ENCODE peak calls at places on chromosomes 11 and 22, in six cellular contexts. X, C, Z, L, T and B are unnamed samples.

GRCh38 chr11:1336836-1337646 is 27.6 kb upstream of the TOLLIP start:
- DNase-seq in C (peak), Z (no peak), T (no peak), X (no peak), L (peak), B (peak)

GRCh38 chr11:61820174-61820573 is 3.4 kb upstream of the FADS1 start:
- DNase-seq in X (no peak), T (peak), Z (peak), L (no peak), C (no peak), B (no peak)

GRCh38 chr22:37999640-38000272 is 15.4 kb upstream of the SOX10 start:
- DNase-seq in X (peak), L (no peak), Z (no peak), C (no peak), T (peak), B (no peak)

GRCh38 chr11:63770763-63771162 is 2.2 kb upstream of the ZFTA start:
- DNase-seq in C (no peak), L (no peak), Z (no peak), T (no peak), X (no peak), B (no peak)

GRCh38 chr11:84853841-84854497 is 773.2 kb downstream of the DLG2 start:
- DNase-seq in X (no peak), Z (no peak), L (no peak), T (no peak), C (no peak), B (no peak)

GRCh38 chr22:37285937-37286336 is 3.6 kb downstream of the CYTH4 start:
- DNase-seq in L (no peak), Z (no peak), C (no peak), X (no peak), T (no peak), B (no peak)

GRCh38 chr11:116169776-116170175 is 603.0 kb downstream of the BUD13 start:
- DNase-seq in L (no peak), X (no peak), Z (no peak), C (no peak), T (no peak), B (no peak)

GRCh38 chr11:130766650-130767297 is 149.5 kb downstream of the SNX19 start:
- DNase-seq in X (no peak), T (no peak), L (peak), C (no peak), Z (no peak), B (no peak)

GRCh38 chr11:22787565-22788162 is 41.9 kb downstream of the SVIP start:
- DNase-seq in X (no peak), T (peak), Z (peak), C (no peak), L (peak), B (no peak)

GRCh38 chr11:2886191-2886894 is 768 bp upstream of the CDKN1C start:
- DNase-seq in X (no peak), L (no peak), Z (no peak), C (peak), T (no peak), B (peak)
- TF ChIP-seq CTCF in X (no peak), L (no peak), Z (no peak), C (peak), T (peak), B (no peak)

GRCh38 chr11:8032576-8033311 is 45.6 kb downstream of the EIF3F start:
- DNase-seq in Z (no peak), X (no peak), L (no peak), T (no peak), C (no peak), B (no peak)

GRCh38 chr11:8033791-8034585 is 46.9 kb downstream of the EIF3F start:
- DNase-seq in T (no peak), Z (no peak), C (no peak), X (no peak), L (no peak), B (no peak)

GRCh38 chr11:8032122-8032521 is 45.0 kb downstream of the EIF3F start:
- DNase-seq in L (no peak), Z (no peak), X (no peak), C (no peak), T (no peak), B (no peak)

GRCh38 chr11:8034604-8035224 is 46.3 kb upstream of the TUB start:
- DNase-seq in Z (no peak), C (no peak), L (no peak), X (no peak), T (no peak), B (no peak)

DNA sequence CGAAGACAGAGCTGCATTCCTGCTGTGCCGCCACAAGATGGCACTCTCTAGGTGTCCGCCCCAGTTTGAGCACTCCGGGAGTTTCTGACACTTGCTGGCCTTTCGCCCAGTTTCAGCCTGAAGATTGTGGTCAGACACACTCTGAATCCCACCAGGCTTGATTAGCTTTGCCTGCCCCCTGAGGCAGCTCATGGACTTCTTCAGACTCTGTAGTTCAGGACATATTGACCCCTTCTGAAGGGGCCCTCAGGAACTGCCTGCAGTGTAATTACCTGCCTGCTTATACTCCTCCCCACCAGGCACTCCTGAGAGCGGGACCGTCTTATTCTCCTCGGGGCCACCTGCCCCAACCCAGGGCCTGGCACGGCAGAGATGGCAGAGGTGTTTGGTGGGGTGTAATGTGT is 46.2 kb downstream of the EIF3F start:
- DNase-seq in X (no peak), L (no peak), T (peak), C (peak), Z (peak), B (peak)
- TF ChIP-seq CTCF in X (peak), L (peak), T (peak), C (peak), Z (peak), B (peak)

DNA sequence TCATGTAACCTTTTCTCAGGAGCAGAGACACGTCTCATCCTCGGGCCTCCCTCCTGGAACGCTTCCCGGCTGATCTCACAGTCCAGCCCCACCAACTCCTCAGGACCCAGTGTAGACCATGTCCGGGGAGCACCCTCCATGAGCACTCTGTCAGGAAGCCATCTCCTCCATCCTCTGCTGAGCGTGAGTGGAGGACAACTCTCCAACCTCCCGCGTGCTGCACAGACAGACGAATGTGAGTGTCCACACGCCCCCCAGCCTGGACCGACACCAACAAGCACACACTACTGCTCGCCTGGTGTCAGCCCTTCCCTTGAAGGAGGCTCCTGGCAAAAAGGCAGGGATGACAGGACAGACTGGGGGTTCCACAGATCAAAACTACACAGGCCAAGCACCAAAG is 86.6 kb downstream of the SHANK2 start:
- DNase-seq in L (no peak), C (no peak), T (no peak), Z (no peak), X (peak), B (no peak)
- TF ChIP-seq CTCF in L (no peak), C (no peak), T (no peak), Z (no peak), X (no peak), B (no peak)

GRCh38 chr22:20604776-20605221 is 97.4 kb downstream of the MED15 start:
- DNase-seq in T (no peak), X (peak), L (no peak), C (no peak), Z (peak), B (no peak)

GRCh38 chr22:20604092-20604747 is 96.8 kb downstream of the MED15 start:
- DNase-seq in L (no peak), C (no peak), X (peak), T (no peak), Z (no peak), B (no peak)

GRCh38 chr22:20600137-20600673 is 92.8 kb downstream of the MED15 start:
- DNase-seq in X (peak), T (no peak), L (no peak), Z (no peak), C (no peak), B (no peak)

GRCh38 chr22:20601308-20601707 is 93.9 kb downstream of the MED15 start:
- DNase-seq in X (no peak), T (no peak), L (no peak), Z (no peak), C (no peak), B (no peak)

GRCh38 chr22:20602589-20603164 is 95.3 kb downstream of the MED15 start:
- DNase-seq in X (peak), C (no peak), Z (no peak), L (no peak), T (no peak), B (no peak)
- TF ChIP-seq CTCF in X (no peak), C (no peak), Z (no peak), L (no peak), T (no peak), B (no peak)

DNA sequence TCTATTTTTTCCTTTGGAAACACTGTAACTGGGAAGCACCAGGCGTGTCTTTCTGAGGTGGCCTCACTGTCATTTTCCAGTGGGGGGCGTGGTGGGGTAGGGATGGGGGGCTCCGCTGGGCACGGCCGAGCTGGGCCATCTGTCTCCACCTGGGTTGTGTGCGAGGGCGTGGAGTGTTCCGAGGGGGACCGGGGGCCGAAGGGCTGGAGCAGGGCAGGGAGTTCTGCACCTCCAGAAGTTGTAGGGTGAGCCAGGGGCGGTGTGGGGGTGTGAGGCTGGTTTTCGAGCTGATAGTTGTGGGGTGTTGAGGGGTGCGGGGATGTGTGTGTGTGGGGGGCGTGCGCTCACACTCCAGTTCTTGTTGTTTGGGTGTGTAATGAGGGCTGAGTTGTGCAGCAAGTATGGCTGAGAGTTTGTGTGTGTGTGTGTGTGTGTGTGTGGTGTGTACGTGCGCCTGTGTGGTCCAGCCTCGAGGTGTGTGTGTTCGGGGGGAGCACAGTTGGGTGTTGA is 10.8 kb downstream of the YPEL4 start:
- DNase-seq in C (no peak), X (no peak), Z (no peak), L (no peak), T (no peak), B (no peak)
- TF ChIP-seq CTCF in C (no peak), X (no peak), Z (no peak), L (no peak), T (no peak), B (no peak)